ENCODE peak calls at places on chromosomes 12 and 14, in nine cellular contexts. M is activated T-cell treated with anti-CD3 and anti-CD28 coated beads, Interleukin-2, amount 50 U/mL, for 1 hour; K is stimulated activated naive CD8-positive, alpha-beta T cell treated with anti-CD3 and anti-CD28 coated beads, Interleukin-15, amount 100 ng/mL, for 72 hours; D is SK-MEL-5; V is stimulated activated CD4-positive, alpha-beta T cell treated with anti-CD3 and anti-CD28 coated beads, Interleukin-4, amount 100 ng/mL, for 24 hours; S is ureter; N is AG10803; A is cardiac muscle cell; E is effector memory CD8-positive, alpha-beta T cell. J is an unnamed sample.

GRCh38 chr12:80769553-80770140 is 52.9 kb downstream of the MYF5 start:
- DNase-seq in S (no peak), D (no peak), V (no peak), K (no peak), N (no peak), M (no peak), E (no peak), A (no peak), J (no peak)

GRCh38 chr14:44795725-44796124 is 166.0 kb downstream of the KLHL28 start:
- DNase-seq in N (no peak), A (no peak), D (no peak), K (no peak), E (no peak), S (no peak), V (no peak), M (no peak), J (no peak)

GRCh38 chr14:28515571-28515970 is 251.0 kb upstream of the FOXG1 start:
- DNase-seq in E (no peak), D (no peak), K (no peak), S (no peak), V (no peak), M (no peak), N (no peak), A (no peak), J (no peak)

GRCh38 chr14:30389134-30389900 is 169.6 kb upstream of the G2E3 start:
- DNase-seq in S (no peak), N (peak), A (no peak), M (no peak), V (no peak), K (no peak), D (no peak), E (no peak), J (no peak)

GRCh38 chr14:90732142-90732541 is 84.1 kb downstream of the TTC7B start:
- DNase-seq in A (no peak), S (peak), D (no peak), K (no peak), V (no peak), M (no peak), E (no peak), N (no peak), J (no peak)

GRCh38 chr12:67034110-67034879 is 234.9 kb upstream of the CAND1 start:
- DNase-seq in V (no peak), E (no peak), A (no peak), N (no peak), S (no peak), K (no peak), M (no peak), D (no peak), J (no peak)

GRCh38 chr14:24605435-24606190 is 3.9 kb downstream of the GZMH start:
- DNase-seq in K (peak), A (no peak), S (peak), N (peak), E (peak), V (peak), M (peak), D (peak), J (peak)

GRCh38 chr14:52563120-52563519 is 10.5 kb downstream of the GPR137C start:
- DNase-seq in D (no peak), V (no peak), N (peak), A (no peak), M (no peak), S (no peak), K (no peak), E (no peak), J (peak)

GRCh38 chr12:100908501-100908900 is 113.9 kb downstream of the ANO4 start:
- DNase-seq in M (no peak), K (no peak), A (no peak), N (peak), S (no peak), V (no peak), D (no peak), E (no peak), J (no peak)

GRCh38 chr14:31263485-31264133 is 56.0 kb upstream of the HECTD1 start:
- DNase-seq in E (no peak), A (no peak), N (peak), D (peak), K (no peak), S (peak), V (no peak), M (no peak), J (peak)

GRCh38 chr12:49277466-49277865 is 12.6 kb downstream of the TUBA1C start:
- DNase-seq in S (no peak), K (no peak), V (no peak), A (no peak), N (no peak), M (no peak), E (no peak), D (no peak), J (no peak)

GRCh38 chr14:81147140-81147897 is 73.4 kb downstream of the GTF2A1 start:
- DNase-seq in E (no peak), A (no peak), K (no peak), D (no peak), S (no peak), M (no peak), N (no peak), V (no peak), J (no peak)

J was measured in erythroblast.